ENCODE peak calls at places on chromosomes 12 and 14, in seven cellular contexts. I is ELR; H is left lobe of liver; L is HEK293T; O is fibroblast of the conjunctiva; C is effector memory CD4-positive, alpha-beta T cell; R is Calu3. W is an unnamed sample.

GRCh38 chr12:32198555-32198954 is 91.9 kb downstream of the BICD1 start:
- DNase-seq in I (peak), H (no peak), L (no peak), O (no peak), C (no peak), R (no peak), W (peak)

GRCh38 chr12:50246873-50247612 is 36.3 kb downstream of the LIMA1 start:
- DNase-seq in I (peak), H (no peak), L (peak), O (peak), C (no peak), R (peak), W (peak)

GRCh38 chr12:38124247-38125012 is 192.1 kb upstream of the ALG10B start:
- DNase-seq in I (no peak), H (no peak), L (no peak), O (no peak), C (no peak), R (peak), W (no peak)

GRCh38 chr14:69695664-69696527 is 71.0 kb upstream of the SRSF5 start:
- DNase-seq in I (no peak), H (peak), L (no peak), O (peak), C (no peak), R (peak), W (no peak)

GRCh38 chr14:75495882-75496281 is 26.4 kb upstream of the BATF start:
- DNase-seq in I (no peak), H (no peak), L (no peak), O (no peak), C (no peak), R (no peak), W (no peak)

GRCh38 chr12:26451763-26452162 is 256.4 kb downstream of the SSPN start:
- DNase-seq in I (no peak), H (no peak), L (no peak), O (no peak), C (no peak), R (no peak), W (no peak)

GRCh38 chr12:11863988-11864387 is 206.8 kb upstream of the BCL2L14 start:
- DNase-seq in I (no peak), H (no peak), L (no peak), O (no peak), C (no peak), R (no peak), W (no peak)

GRCh38 chr12:97637770-97638169 is 175.2 kb downstream of the RMST start:
- DNase-seq in I (no peak), H (no peak), L (no peak), O (no peak), C (no peak), R (no peak), W (no peak)

GRCh38 chr12:123139926-123140674 is 10.8 kb downstream of the PITPNM2 start:
- DNase-seq in I (peak), H (peak), L (no peak), O (no peak), C (no peak), R (peak), W (peak)

GRCh38 chr14:71754422-71755095 is 177.7 kb upstream of the RGS6 start:
- DNase-seq in I (no peak), H (no peak), L (no peak), O (no peak), C (no peak), R (no peak), W (no peak)

GRCh38 chr14:96824283-96824682 is 27.1 kb downstream of the VRK1 start:
- DNase-seq in I (peak), H (no peak), L (no peak), O (peak), C (no peak), R (no peak), W (peak)

GRCh38 chr14:64782196-64782595 is 78.0 kb downstream of the PLEKHG3 start:
- DNase-seq in I (no peak), H (no peak), L (no peak), O (no peak), C (no peak), R (no peak), W (no peak)

GRCh38 chr12:122050706-122051105 is 27.9 kb upstream of the MLXIP start:
- DNase-seq in I (no peak), H (no peak), L (no peak), O (no peak), C (no peak), R (no peak), W (no peak)

GRCh38 chr12:58584885-58585284 is 335.4 kb downstream of the LRIG3 start:
- DNase-seq in I (no peak), H (no peak), L (no peak), O (no peak), C (no peak), R (no peak), W (no peak)

GRCh38 chr12:62865860-62866407 is 69.0 kb downstream of the PPM1H start:
- DNase-seq in I (peak), H (no peak), L (no peak), O (no peak), C (no peak), R (no peak), W (no peak)

GRCh38 chr12:104930388-104931326 is 27.4 kb downstream of the SLC41A2 start:
- DNase-seq in I (peak), H (no peak), L (no peak), O (no peak), C (no peak), R (no peak), W (peak)

GRCh38 chr12:50355365-50355764 is 41.0 kb downstream of the FAM186A start:
- DNase-seq in I (no peak), H (no peak), L (no peak), O (no peak), C (no peak), R (no peak), W (no peak)

GRCh38 chr14:104432611-104433231 is 146.8 kb upstream of the C14orf180 start:
- DNase-seq in I (no peak), H (peak), L (no peak), O (no peak), C (no peak), R (no peak), W (no peak)

GRCh38 chr12:20000229-20000869 is 368.0 kb upstream of the PDE3A start:
- DNase-seq in I (no peak), H (no peak), L (no peak), O (no peak), C (no peak), R (no peak), W (no peak)

GRCh38 chr12:123902821-123903220 is 69.8 kb downstream of the CCDC92 start:
- DNase-seq in I (no peak), H (no peak), L (no peak), O (no peak), C (no peak), R (no peak), W (no peak)

GRCh38 chr14:33674716-33675115 is 276.2 kb downstream of the EGLN3 start:
- DNase-seq in I (no peak), H (no peak), L (no peak), O (no peak), C (no peak), R (no peak), W (no peak)

GRCh38 chr12:121801601-121802484 is 2.0 kb upstream of the SETD1B start:
- DNase-seq in I (no peak), H (no peak), L (no peak), O (no peak), C (no peak), R (no peak), W (no peak)

GRCh38 chr12:4307593-4308333 is 13.2 kb upstream of the TIGAR start:
- DNase-seq in I (peak), H (peak), L (peak), O (peak), C (no peak), R (peak), W (peak)

GRCh38 chr14:56581041-56581727 is 1.6 kb downstream of the TMEM260 start:
- DNase-seq in I (no peak), H (no peak), L (no peak), O (no peak), C (no peak), R (no peak), W (no peak)

GRCh38 chr14:104639481-104639880 is 34.9 kb upstream of the TMEM179 start:
- DNase-seq in I (no peak), H (no peak), L (no peak), O (no peak), C (no peak), R (no peak), W (no peak)

GRCh38 chr12:98544741-98545140 is 29.4 kb downstream of the TMPO start:
- DNase-seq in I (no peak), H (no peak), L (no peak), O (peak), C (no peak), R (no peak), W (no peak)

GRCh38 chr12:131797588-131797934 is 30.6 kb upstream of the MMP17 start:
- DNase-seq in I (no peak), H (no peak), L (no peak), O (no peak), C (no peak), R (no peak), W (no peak)

GRCh38 chr14:64410084-64410774 is 22.1 kb downstream of the MTHFD1 start:
- DNase-seq in I (peak), H (no peak), L (no peak), O (peak), C (no peak), R (peak), W (peak)

GRCh38 chr14:99803803-99804202 is 10.6 kb downstream of the EML1 start:
- DNase-seq in I (no peak), H (no peak), L (no peak), O (no peak), C (no peak), R (no peak), W (no peak)

GRCh38 chr14:51121096-51121495 is 26.2 kb upstream of the TRIM9 start:
- DNase-seq in I (no peak), H (no peak), L (no peak), O (no peak), C (no peak), R (no peak), W (peak)

W was measured in RPMI7951.